ENCODE peak calls at places on chromosomes 6 and 20, in six cellular contexts. N, M, J, S, I and R are unnamed samples.

GRCh38 chr6:95203153-95203754 is 374.1 kb upstream of the MANEA start:
- DNase-seq in J (no peak), I (peak; percentile 65), S (no peak), M (peak; percentile 47), N (peak; percentile 29), R (peak; percentile 33)

GRCh38 chr6:20699402-20699801 is 165.1 kb downstream of the CDKAL1 start:
- DNase-seq in I (no peak), N (no peak), M (no peak), S (no peak), J (no peak), R (no peak)

GRCh38 chr6:33885121-33886057 is 81.6 kb upstream of the MLN start:
- DNase-seq in J (peak; percentile 61), M (peak; percentile 92), N (peak; percentile 28), I (no peak), S (no peak), R (no peak)

GRCh38 chr6:169159331-169159730 is 94.3 kb downstream of the THBS2 start:
- DNase-seq in I (no peak), N (no peak), J (no peak), M (no peak), S (peak; percentile 67), R (no peak)

GRCh38 chr6:35568967-35569606 is 56.4 kb upstream of the TULP1 start:
- DNase-seq in S (peak; percentile 79), I (peak; percentile 64), J (no peak), N (peak; percentile 25), M (no peak), R (peak; percentile 50)

GRCh38 chr6:21740719-21741118 is 147.2 kb downstream of the SOX4 start:
- DNase-seq in I (peak; percentile 39), J (peak; percentile 33), M (peak; percentile 47), N (no peak), S (no peak), R (no peak)

GRCh38 chr6:17867880-17868279 is 119.6 kb downstream of the KIF13A start:
- DNase-seq in S (no peak), J (peak; percentile 88), N (no peak), I (peak; percentile 73), M (peak; percentile 55), R (no peak)

GRCh38 chr20:41234546-41234945 is 83.0 kb downstream of the ZHX3 start:
- DNase-seq in N (peak; percentile 37), I (no peak), M (no peak), J (no peak), S (peak; percentile 84), R (no peak)

GRCh38 chr6:133456439-133456838 is 215.3 kb downstream of the EYA4 start:
- DNase-seq in J (no peak), S (no peak), N (no peak), I (no peak), M (no peak), R (no peak)

GRCh38 chr6:153484056-153484455 is 353.0 kb upstream of the RGS17 start:
- DNase-seq in I (no peak), N (no peak), M (no peak), J (no peak), S (no peak), R (no peak)

GRCh38 chr6:159692303-159693127 is 526 bp downstream of the SOD2 start:
- DNase-seq in M (peak; percentile 31), N (peak; percentile 67), S (peak; percentile 80), J (no peak), I (peak; percentile 47), R (peak; percentile 73)

GRCh38 chr6:105200133-105200730 is 20.4 kb upstream of the POPDC3 start:
- DNase-seq in N (no peak), S (no peak), M (no peak), I (no peak), J (peak; percentile 65), R (no peak)

GRCh38 chr6:90343581-90343980 is 46.9 kb upstream of the BACH2 start:
- DNase-seq in S (no peak), J (peak; percentile 12), N (peak; percentile 81), I (peak; percentile 52), M (peak; percentile 30), R (no peak)

GRCh38 chr6:96907498-96907897 is 9.8 kb upstream of the NDUFAF4 start:
- DNase-seq in I (peak; percentile 32), M (no peak), S (no peak), N (no peak), J (no peak), R (peak; percentile 35)

GRCh38 chr6:24931752-24932691 is 3.7 kb downstream of the RIPOR2 start:
- DNase-seq in I (peak; percentile 63), J (no peak), S (no peak), N (no peak), M (peak; percentile 52), R (peak; percentile 36)